ENCODE peak calls at places on chromosome 22, in ten cellular contexts. T is tibial artery, F is Peyer's patch, V is fibroblast of lung, U is mucosa of descending colon, G is OCI-LY7, Q is lower lobe of right lung, D is heart right ventricle, B is A549, J is heart left ventricle. Y is an unnamed sample.
A peak's percentile ranks its signal among the peaks of the same experiment; 100 is the strongest.

GRCh38 chr22:48438791-48439559 is 1388.7 kb downstream of the BRD1 start:
- DNase-seq in D (no peak), Q (peak; percentile 32), J (no peak), B (no peak), V (no peak), G (no peak), T (no peak), U (no peak), F (no peak), Y (peak; percentile 31)

GRCh38 chr22:39943941-39944624 is 16.1 kb upstream of the TMA7B start:
- DNase-seq in U (no peak), J (no peak), Q (no peak), D (no peak), T (no peak), F (no peak), B (no peak), G (no peak), V (no peak), Y (no peak)

GRCh38 chr22:36938028-36938425 is 24.6 kb downstream of the CSF2RB start:
- DNase-seq in G (no peak), T (no peak), Q (no peak), D (no peak), F (no peak), B (no peak), V (no peak), U (no peak), J (no peak), Y (no peak)

GRCh38 chr22:29268511-29269229 is 602 bp downstream of the EWSR1 start:
- DNase-seq in T (peak; percentile 60), U (peak; percentile 69), B (no peak), F (peak; percentile 22), G (peak; percentile 50), J (peak; percentile 77), Q (peak; percentile 75), V (peak; percentile 78), D (peak; percentile 67), Y (peak; percentile 81)

GRCh38 chr22:37260939-37261338 is 16.9 kb upstream of the RAC2 start:
- DNase-seq in G (peak; percentile 78), F (peak; percentile 75), V (peak; percentile 56), J (peak; percentile 56), B (peak; percentile 53), D (peak; percentile 50), Q (peak; percentile 73), U (no peak), T (peak; percentile 38), Y (peak; percentile 59)

GRCh38 chr22:26674211-26675190 is 17.1 kb downstream of the MIAT start:
- DNase-seq in U (no peak), Q (no peak), D (no peak), G (peak; percentile 79), F (peak; percentile 50), V (no peak), B (no peak), J (no peak), T (no peak), Y (no peak)

GRCh38 chr22:44577391-44578114 is 79.5 kb upstream of the RTL6 start:
- DNase-seq in Q (peak; percentile 25), F (no peak), U (peak; percentile 19), G (no peak), B (no peak), D (no peak), J (no peak), T (no peak), V (no peak), Y (no peak)

GRCh38 chr22:48957987-48958321 is 869.7 kb downstream of the BRD1 start:
- DNase-seq in J (no peak), U (no peak), F (no peak), B (no peak), D (no peak), V (no peak), T (no peak), Q (no peak), G (no peak), Y (no peak)

GRCh38 chr22:38347944-38348750 is 30.9 kb upstream of the CSNK1E start:
- DNase-seq in F (no peak), B (no peak), G (no peak), T (no peak), U (peak; percentile 57), J (no peak), D (no peak), V (no peak), Q (no peak), Y (no peak)

GRCh38 chr22:48824673-48825651 is 1002.7 kb downstream of the BRD1 start:
- DNase-seq in V (no peak), G (no peak), Q (no peak), B (no peak), J (no peak), T (no peak), D (no peak), F (no peak), U (no peak), Y (no peak)

GRCh38 chr22:39184586-39185577 is 32.4 kb upstream of the CBX7 start:
- DNase-seq in F (peak; percentile 3), G (no peak), D (no peak), J (no peak), T (no peak), B (no peak), Q (peak; percentile 18), V (peak; percentile 45), U (no peak), Y (no peak)

GRCh38 chr22:26847816-26848215 is 190.4 kb downstream of the MIAT start:
- DNase-seq in J (no peak), U (no peak), Q (no peak), D (no peak), F (no peak), B (no peak), T (no peak), V (no peak), G (no peak), Y (no peak)

GRCh38 chr22:43230983-43231723 is 44.2 kb upstream of the TTLL12 start:
- DNase-seq in T (no peak), U (no peak), Q (peak; percentile 67), J (peak; percentile 48), G (peak; percentile 70), F (peak; percentile 32), B (peak; percentile 60), D (peak; percentile 38), V (peak; percentile 38), Y (no peak)

GRCh38 chr22:32623943-32624342 is 149.3 kb downstream of the FBXO7 start:
- DNase-seq in V (peak; percentile 98), J (peak; percentile 65), T (peak; percentile 87), U (no peak), D (peak; percentile 56), G (no peak), B (no peak), F (no peak), Q (no peak), Y (peak; percentile 76)

DNA sequence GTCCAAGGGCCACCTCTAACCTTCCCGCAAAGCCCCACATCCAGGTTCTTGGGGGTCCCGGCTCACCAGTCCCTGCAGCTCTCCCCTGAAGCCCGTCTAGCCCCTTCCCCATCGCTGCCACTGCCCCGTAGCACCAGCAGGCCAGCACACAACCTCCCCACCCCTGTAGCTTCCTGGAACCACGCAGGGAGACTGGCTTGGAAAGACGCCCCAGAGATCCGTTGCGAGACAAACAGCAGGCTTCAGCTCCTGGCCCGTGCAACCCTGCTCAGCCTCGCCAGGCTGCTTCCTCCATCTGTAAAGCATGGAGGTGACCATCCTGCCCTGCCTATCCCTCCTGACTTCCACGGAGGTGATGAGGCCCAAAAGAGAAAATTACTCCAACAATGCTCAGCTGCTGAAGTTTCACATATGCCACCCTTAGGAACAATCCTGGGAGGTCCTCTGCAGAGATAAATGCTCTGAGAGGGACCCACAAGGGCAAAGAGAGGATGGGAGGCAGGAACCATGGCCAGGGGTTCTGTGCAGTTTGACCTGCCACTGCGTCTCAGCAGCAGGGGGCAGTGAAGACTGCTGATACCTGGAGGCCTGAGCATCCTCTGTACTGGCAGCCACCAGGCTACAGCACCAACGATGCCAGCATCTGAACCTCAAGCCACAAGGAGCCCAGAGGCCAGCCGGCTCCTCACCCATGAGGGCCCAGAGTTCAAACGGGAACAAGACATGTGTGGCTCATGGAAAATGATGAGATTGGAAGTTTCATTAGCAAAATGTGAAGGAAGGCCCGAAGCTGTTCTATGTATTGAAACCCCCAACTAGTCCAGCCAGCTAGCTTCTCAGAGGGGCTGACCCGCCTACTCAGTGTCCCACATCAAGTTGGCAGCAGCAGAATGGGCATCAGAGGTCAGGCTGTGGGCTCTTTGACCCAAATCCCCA is 16.1 kb downstream of the DGCR2 start:
- DNase-seq in T (no peak), J (no peak), U (no peak), B (peak; percentile 18), G (peak; percentile 55), Q (no peak), V (no peak), D (no peak), F (peak; percentile 28), Y (no peak)
- H3K4me3 ChIP-seq in T (no peak overlapping the region), J (no peak overlapping the region), U (no peak overlapping the region), B (no peak overlapping the region), G (no peak overlapping the region), Q (no peak overlapping the region), V (no peak overlapping the region), D (no peak overlapping the region), F (no peak overlapping the region), Y (no peak overlapping the region)

GRCh38 chr22:30555282-30556210 is 9.0 kb upstream of the SEC14L6 start:
- DNase-seq in D (no peak), T (no peak), G (no peak), J (no peak), V (no peak), B (no peak), F (no peak), U (no peak), Q (no peak), Y (no peak)
- TF ChIP-seq CTCF in D (no peak), T (no peak), G (no peak), J (no peak), V (no peak), B (no peak), F (peak; percentile 21), U (no peak), Q (no peak), Y (no peak)

DNA sequence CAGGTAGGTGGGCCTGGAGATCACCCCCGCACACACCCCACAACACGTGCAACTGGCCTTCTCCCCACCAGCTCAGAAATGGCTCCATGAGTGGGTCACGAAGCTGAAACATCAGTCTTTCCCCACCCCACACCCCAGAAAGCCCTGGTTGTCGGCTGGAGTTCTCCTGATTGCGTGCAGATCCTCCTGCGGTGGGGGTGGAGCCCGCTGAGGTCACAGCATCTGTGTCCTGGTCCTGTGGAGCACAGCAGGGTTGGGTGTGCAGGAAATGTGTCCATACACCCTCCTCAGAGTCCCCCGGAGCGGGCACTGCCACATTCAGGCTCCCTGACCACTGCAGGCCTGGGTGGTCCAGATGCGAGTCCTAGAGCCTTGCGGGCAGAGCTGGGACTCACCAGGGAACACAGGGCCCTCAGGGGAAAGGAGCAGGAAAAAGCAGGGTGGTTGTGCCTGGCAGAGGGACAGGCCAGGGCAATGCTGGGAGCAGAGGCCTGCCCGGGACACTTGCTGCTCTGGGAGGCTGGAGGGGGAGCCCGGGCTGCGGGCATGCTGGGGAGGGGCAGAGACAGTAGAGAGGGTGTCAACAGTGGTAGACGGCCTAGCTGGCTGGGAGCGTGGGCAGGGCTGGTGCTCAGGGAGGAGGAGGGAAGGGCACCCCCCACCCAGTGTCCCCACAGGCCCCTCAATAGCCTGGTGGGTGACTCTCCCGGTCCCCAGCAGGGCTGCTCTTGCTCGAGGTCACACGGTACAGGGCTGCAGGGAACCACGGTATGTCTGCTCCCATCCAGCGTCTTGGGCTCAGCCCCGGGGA is 42.4 kb upstream of the PPARA start:
- DNase-seq in U (no peak), J (no peak), B (no peak), G (no peak), F (no peak), V (no peak), T (no peak), Q (no peak), D (no peak), Y (no peak)
- H3K4me1 ChIP-seq in U (peaks cover 50% of the 10 kb centered on the region), J (peaks cover 95% of the 10 kb centered on the region), B (peaks cover 99% of the 10 kb centered on the region), G (no peaks in the 10 kb centered on the region), F (peaks cover 94% of the 10 kb centered on the region), V (peaks cover 75% of the 10 kb centered on the region), T (peaks cover 98% of the 10 kb centered on the region), Q (peaks cover 88% of the 10 kb centered on the region), D (peaks cover 98% of the 10 kb centered on the region), Y (peaks cover 98% of the 10 kb centered on the region)

GRCh38 chr22:20656902-20657836 is 116.7 kb upstream of the SERPIND1 start:
- DNase-seq in V (no peak), Q (no peak), B (no peak), U (no peak), T (no peak), G (peak; percentile 5), D (no peak), F (no peak), J (no peak), Y (no peak)
- H3K4me3 ChIP-seq in V (no peak overlapping the region), Q (no peak overlapping the region), B (no peak overlapping the region), U (no peak overlapping the region), T (no peak overlapping the region), G (no peak overlapping the region), D (no peak overlapping the region), F (no peak overlapping the region), J (no peak overlapping the region), Y (no peak overlapping the region)

Y was measured in psoas muscle.